ENCODE peak calls at places on chromosome 15, in ten cellular contexts. K, N, H, Q, F, Y, B, C, W and T are unnamed samples. For H3K4me1, the result is how much of the 10 kb centered on the place peaks cover.

GRCh38 chr15:33737687-33738606 is 230.3 kb upstream of the CHRM5 start:
- DNase-seq in C (no peak), H (no peak), Q (peak), Y (no peak), B (peak), W (peak), K (no peak), F (peak), N (no peak), T (peak)

GRCh38 chr15:39583586-39584265 is 2.8 kb downstream of the THBS1 start:
- DNase-seq in N (peak), K (no peak), W (peak), Y (no peak), F (peak), B (no peak), Q (no peak), H (no peak), C (no peak), T (peak)

GRCh38 chr15:59413577-59413976 is 24.4 kb upstream of the FAM81A start:
- DNase-seq in Y (no peak), B (no peak), N (no peak), C (no peak), K (no peak), W (no peak), F (no peak), H (no peak), Q (no peak), T (no peak)

GRCh38 chr15:48090115-48090514 is 30.7 kb upstream of the SLC24A5 start:
- DNase-seq in C (no peak), K (no peak), N (no peak), H (no peak), Q (no peak), W (no peak), F (no peak), B (no peak), Y (no peak), T (peak)

GRCh38 chr15:70713547-70714414 is 49.6 kb downstream of the UACA start:
- DNase-seq in K (no peak), N (no peak), F (no peak), Q (no peak), H (no peak), W (peak), Y (no peak), C (no peak), B (no peak), T (no peak)

GRCh38 chr15:71437919-71438318 is 322.6 kb downstream of the THSD4 start:
- DNase-seq in W (no peak), F (no peak), B (no peak), K (no peak), Y (no peak), H (no peak), N (no peak), Q (no peak), C (no peak), T (no peak)

GRCh38 chr15:71013446-71013845 is 101.8 kb upstream of the THSD4 start:
- DNase-seq in W (no peak), F (no peak), N (no peak), C (no peak), K (no peak), B (no peak), Y (no peak), H (no peak), Q (no peak), T (no peak)

GRCh38 chr15:34582461-34583357 is 742 bp downstream of the GOLGA8B start:
- DNase-seq in Y (no peak), W (peak), K (no peak), Q (peak), C (no peak), N (no peak), H (peak), B (peak), F (no peak), T (peak)

GRCh38 chr15:29451201-29451781 is 181.7 kb upstream of the NSMCE3 start:
- DNase-seq in H (no peak), F (peak), K (no peak), N (no peak), C (peak), Y (no peak), Q (no peak), W (no peak), B (peak), T (no peak)

GRCh38 chr15:79952329-79952728 is 18.7 kb downstream of the BCL2A1 start:
- DNase-seq in C (no peak), F (no peak), Y (no peak), N (no peak), B (no peak), Q (no peak), W (no peak), H (no peak), K (no peak), T (no peak)

GRCh38 chr15:72184165-72184811 is 13.3 kb downstream of the GRAMD2A start:
- DNase-seq in C (peak), Q (peak), Y (no peak), H (peak), F (peak), W (no peak), N (no peak), K (no peak), B (peak), T (peak)

GRCh38 chr15:99729920-99730319 is 3.3 kb downstream of the LYSMD4 start:
- DNase-seq in K (no peak), Q (peak), Y (no peak), B (no peak), C (no peak), H (no peak), F (no peak), N (no peak), W (peak), T (no peak)

GRCh38 chr15:31391687-31392671 is 65.3 kb downstream of the KLF13 start:
- DNase-seq in K (peak), Q (peak), N (peak), W (peak), B (no peak), C (peak), F (no peak), H (peak), Y (no peak), T (peak)
- TF ChIP-seq POLR2AphosphoS5 in K (peak), Q (peak), N (peak), W (no peak), B (peak), C (peak), F (no peak), H (peak), Y (peak), T (peak)

GRCh38 chr15:92410544-92410943 is 16.9 kb downstream of the ST8SIA2 start:
- DNase-seq in N (no peak), F (no peak), C (no peak), H (no peak), B (no peak), W (no peak), K (no peak), Y (no peak), Q (no peak), T (no peak)

GRCh38 chr15:92413511-92413910 is 19.8 kb downstream of the ST8SIA2 start:
- DNase-seq in C (no peak), H (no peak), W (no peak), Q (no peak), K (no peak), N (no peak), F (no peak), Y (no peak), B (no peak), T (no peak)

GRCh38 chr15:92409521-92409920 is 15.8 kb downstream of the ST8SIA2 start:
- DNase-seq in F (no peak), Y (no peak), B (no peak), W (no peak), N (no peak), Q (no peak), H (no peak), C (no peak), K (no peak), T (no peak)

GRCh38 chr15:92409006-92409405 is 15.3 kb downstream of the ST8SIA2 start:
- DNase-seq in W (no peak), K (no peak), Y (no peak), C (no peak), F (no peak), H (no peak), B (no peak), N (no peak), Q (no peak), T (no peak)

DNA sequence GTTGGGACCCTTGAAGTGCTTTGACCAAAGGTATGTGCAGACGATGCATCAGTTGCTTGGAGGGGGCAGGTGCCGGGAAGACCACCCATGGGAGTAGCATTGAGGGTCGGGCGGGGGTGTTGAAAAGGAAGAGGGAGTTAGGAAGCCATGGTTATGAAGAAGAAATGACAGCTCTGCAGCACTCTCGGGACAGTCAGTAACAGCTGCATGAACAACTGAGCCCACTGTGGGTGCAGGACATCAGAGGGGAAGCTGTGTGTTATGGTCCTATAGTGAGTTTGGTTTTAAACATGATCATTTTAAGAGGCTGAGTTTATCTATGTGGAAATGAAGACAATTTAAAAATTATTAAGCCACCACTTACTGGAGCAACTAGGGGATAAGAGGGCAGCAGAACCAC is 17.6 kb downstream of the ST8SIA2 start:
- DNase-seq in B (no peak), Q (no peak), H (no peak), Y (no peak), F (no peak), C (no peak), K (no peak), N (no peak), W (no peak), T (no peak)
- H3K4me1 ChIP-seq in B (under half), Q (under half), H (under half), Y (under half), F (under half), C (under half), K (under half), N (under half), W (under half), T (under half)

GRCh38 chr15:76905013-76905839 is at the start of gene SCAPER:
- DNase-seq in W (peak), B (peak), N (peak), F (peak), Q (peak), Y (peak), H (peak), C (peak), K (peak), T (peak)
- TF ChIP-seq POLR2A in W (peak), B (no peak), N (peak), F (no peak), Q (peak), Y (peak), H (peak), C (no peak), K (peak), T (peak)

DNA sequence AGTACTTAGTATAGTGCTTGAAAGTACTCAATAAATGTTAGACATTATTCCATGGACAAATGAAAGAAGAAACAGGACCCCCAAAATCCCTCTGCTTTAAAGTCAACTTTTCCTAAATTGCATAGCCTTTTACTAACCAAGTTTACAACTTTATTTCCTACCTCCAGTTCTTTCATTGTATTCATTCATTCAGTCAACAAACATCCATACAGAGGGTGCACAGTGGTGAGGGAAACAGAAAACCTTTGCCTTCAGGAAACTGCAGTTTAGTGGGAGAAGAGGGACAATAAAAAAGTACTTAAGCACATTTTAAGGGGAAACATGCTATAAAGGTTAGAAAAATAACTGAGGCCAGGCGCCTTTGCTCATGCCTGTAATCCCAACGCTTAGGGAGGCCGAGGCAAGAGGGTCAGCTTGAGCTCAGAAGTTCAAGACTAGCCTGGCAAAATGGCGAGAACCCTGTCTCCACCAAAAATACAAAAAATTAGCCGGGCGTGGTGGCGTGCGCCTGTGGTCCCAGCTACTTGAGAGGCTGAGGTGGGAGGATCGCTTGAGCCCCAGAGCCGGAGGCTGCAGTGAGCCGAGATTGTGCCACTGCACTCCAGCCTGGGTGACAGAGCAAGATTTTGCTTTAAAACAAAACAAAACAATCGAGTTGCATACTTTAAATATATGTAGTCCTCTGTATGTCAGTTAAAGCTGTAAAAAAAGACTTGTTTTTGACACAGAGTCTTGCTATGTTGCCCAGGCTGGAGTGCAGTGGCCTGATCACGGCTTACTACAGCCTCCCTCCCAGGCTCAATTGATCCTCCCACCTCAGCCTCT is 1.1 kb upstream of the DENND4A start:
- DNase-seq in B (no peak), W (no peak), Y (no peak), Q (no peak), H (no peak), K (no peak), N (no peak), C (no peak), F (no peak), T (no peak)
- TF ChIP-seq POLR2AphosphoS5 in B (no peak), W (no peak), Y (no peak), Q (no peak), H (no peak), K (no peak), N (no peak), C (no peak), F (no peak), T (no peak)

GRCh38 chr15:98729446-98730042 is 81.2 kb downstream of the IGF1R start:
- DNase-seq in W (peak), Y (no peak), Q (no peak), N (no peak), C (no peak), K (no peak), F (no peak), B (no peak), H (no peak), T (no peak)
- H3K4me1 ChIP-seq in W (under half), Y (under half), Q (half or more), N (half or more), C (under half), K (half or more), F (half or more), B (under half), H (under half), T (under half)

GRCh38 chr15:75210867-75211266 is 9.2 kb downstream of the C15orf39 start:
- DNase-seq in H (no peak), Y (no peak), K (no peak), F (no peak), W (no peak), C (no peak), B (no peak), N (no peak), Q (no peak), T (no peak)

GRCh38 chr15:75206803-75207617 is 5.3 kb downstream of the C15orf39 start:
- DNase-seq in K (no peak), F (no peak), C (no peak), Y (no peak), N (no peak), W (no peak), Q (no peak), H (no peak), B (no peak), T (no peak)

GRCh38 chr15:75209289-75209676 is 7.6 kb downstream of the C15orf39 start:
- DNase-seq in Y (no peak), H (no peak), N (no peak), B (no peak), W (no peak), C (no peak), F (no peak), Q (no peak), K (no peak), T (no peak)

GRCh38 chr15:75207618-75208500 is 6.2 kb downstream of the C15orf39 start:
- DNase-seq in N (no peak), F (no peak), C (no peak), B (no peak), Q (no peak), K (no peak), H (no peak), W (no peak), Y (no peak), T (no peak)

GRCh38 chr15:75208501-75209288 is 7.0 kb downstream of the C15orf39 start:
- DNase-seq in H (no peak), F (no peak), Y (no peak), K (no peak), N (no peak), W (no peak), Q (no peak), B (no peak), C (no peak), T (no peak)
- TF ChIP-seq POLR2A in H (no peak), F (no peak), Y (no peak), K (no peak), N (no peak), W (no peak), Q (no peak), B (no peak), C (no peak), T (no peak)

GRCh38 chr15:42665827-42666226 is 71.1 kb downstream of the CDAN1 start:
- DNase-seq in N (no peak), H (no peak), C (no peak), Y (no peak), K (no peak), Q (no peak), F (no peak), W (no peak), B (no peak), T (no peak)
- TF ChIP-seq POLR2AphosphoS5 in N (no peak), H (no peak), C (no peak), Y (no peak), K (no peak), Q (no peak), F (no peak), W (no peak), B (no peak), T (no peak)

GRCh38 chr15:88905576-88905975 is 7.6 kb downstream of the MFGE8 start:
- DNase-seq in K (no peak), W (no peak), Y (no peak), N (peak), Q (no peak), F (no peak), C (no peak), H (peak), B (no peak), T (no peak)

GRCh38 chr15:88906551-88906950 is 6.6 kb downstream of the MFGE8 start:
- DNase-seq in N (peak), K (no peak), W (no peak), H (no peak), B (no peak), Y (no peak), Q (no peak), F (no peak), C (no peak), T (no peak)

GRCh38 chr15:88908123-88908522 is 5.1 kb downstream of the MFGE8 start:
- DNase-seq in Q (no peak), Y (no peak), W (no peak), C (no peak), B (no peak), N (peak), H (no peak), F (no peak), K (no peak), T (no peak)

GRCh38 chr15:88906130-88906529 is 7.0 kb downstream of the MFGE8 start:
- DNase-seq in F (no peak), W (no peak), N (no peak), H (no peak), Y (no peak), C (no peak), Q (no peak), B (no peak), K (no peak), T (no peak)

GRCh38 chr15:88907111-88907510 is 6.1 kb downstream of the MFGE8 start:
- DNase-seq in H (no peak), B (no peak), W (no peak), N (peak), Q (no peak), C (no peak), F (no peak), Y (no peak), K (no peak), T (no peak)
- H3K4me1 ChIP-seq in H (under half), B (under half), W (under half), N (under half), Q (under half), C (half or more), F (under half), Y (under half), K (half or more), T (under half)